ENCODE peak calls at places on chromosome 7, in five cellular contexts. Q, N, E, P and T are unnamed samples.

GRCh38 chr7:74380720-74381119 is 73.0 kb upstream of the GTF2IRD1 start:
- DNase-seq in Q (no peak), N (no peak), E (no peak), P (peak), T (no peak)

GRCh38 chr7:92745241-92745640 is 91.1 kb downstream of the CDK6 start:
- DNase-seq in Q (no peak), N (no peak), E (no peak), P (no peak), T (no peak)

GRCh38 chr7:13042605-13043236 is 355.3 kb downstream of the ARL4A start:
- DNase-seq in Q (no peak), N (peak), E (no peak), P (peak), T (no peak)

GRCh38 chr7:30252885-30253795 is 31.3 kb upstream of the ZNRF2 start:
- DNase-seq in Q (peak), N (no peak), E (peak), P (peak), T (no peak)

GRCh38 chr7:24877790-24878311 is 102.1 kb downstream of the OSBPL3 start:
- DNase-seq in Q (no peak), N (no peak), E (peak), P (peak), T (peak)

GRCh38 chr7:79175390-79175789 is 278.1 kb downstream of the MAGI2 start:
- DNase-seq in Q (no peak), N (no peak), E (no peak), P (no peak), T (no peak)

GRCh38 chr7:157404845-157405481 is 68.2 kb downstream of the DNAJB6 start:
- DNase-seq in Q (no peak), N (peak), E (no peak), P (peak), T (no peak)

GRCh38 chr7:2154831-2155230 is 77.9 kb downstream of the MAD1L1 start:
- DNase-seq in Q (no peak), N (no peak), E (no peak), P (no peak), T (no peak)

GRCh38 chr7:133230591-133231194 is 22.2 kb upstream of the EXOC4 start:
- DNase-seq in Q (no peak), N (no peak), E (peak), P (peak), T (no peak)

GRCh38 chr7:24821045-24821853 is 64.0 kb upstream of the GSDME start:
- DNase-seq in Q (peak), N (peak), E (no peak), P (peak), T (peak)

GRCh38 chr7:44103941-44104879 is at the start of gene AEBP1:
- DNase-seq in Q (no peak), N (no peak), E (peak), P (peak), T (no peak)

GRCh38 chr7:111232249-111233084 is 141.5 kb downstream of the LRRN3 start:
- DNase-seq in Q (no peak), N (peak), E (no peak), P (peak), T (no peak)

GRCh38 chr7:4136501-4137110 is 545.5 kb upstream of the FOXK1 start:
- DNase-seq in Q (no peak), N (no peak), E (no peak), P (no peak), T (peak)

GRCh38 chr7:142311876-142312275 is 54.0 kb upstream of the PRSS58 start:
- DNase-seq in Q (no peak), N (no peak), E (no peak), P (no peak), T (no peak)

GRCh38 chr7:135684134-135684533 is 21.8 kb downstream of the STMP1 start:
- DNase-seq in Q (no peak), N (no peak), E (no peak), P (peak), T (no peak)

DNA sequence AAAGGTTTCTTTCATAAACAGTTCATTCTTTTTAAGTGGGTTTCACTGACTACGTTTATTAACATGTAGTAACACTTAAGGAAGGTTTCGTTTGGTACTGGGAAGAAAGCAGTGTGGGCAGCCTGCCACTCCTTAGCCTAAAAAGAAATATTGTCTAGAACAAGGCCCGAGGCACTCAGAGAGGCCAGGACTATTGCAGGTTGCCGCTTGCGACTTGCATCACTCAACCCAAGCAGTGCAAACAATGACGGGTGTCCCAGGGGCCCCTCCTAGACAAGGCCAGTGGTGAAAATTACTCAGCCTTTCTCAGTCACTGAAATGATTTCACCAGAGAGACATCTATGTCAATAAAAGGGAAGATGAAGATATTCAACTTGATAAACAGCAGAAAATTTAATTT is 243.9 kb downstream of the SNX13 start:
- DNase-seq in Q (peak), N (peak), E (no peak), P (peak), T (no peak)
- H3K27ac ChIP-seq in Q (peak), N (peak), E (peak), P (peak), T (no peak)

GRCh38 chr7:41699532-41699931 is 3.4 kb downstream of the INHBA start:
- DNase-seq in Q (no peak), N (no peak), E (no peak), P (peak), T (no peak)

GRCh38 chr7:41700044-41700471 is 2.8 kb downstream of the INHBA start:
- DNase-seq in Q (no peak), N (no peak), E (no peak), P (peak), T (no peak)

GRCh38 chr7:41701542-41701941 is 1.3 kb downstream of the INHBA start:
- DNase-seq in Q (no peak), N (no peak), E (no peak), P (no peak), T (no peak)

GRCh38 chr7:41702635-41703371 is at the start of gene INHBA:
- DNase-seq in Q (no peak), N (peak), E (peak), P (peak), T (no peak)

GRCh38 chr7:41701068-41701467 is 1.8 kb downstream of the INHBA start:
- DNase-seq in Q (no peak), N (no peak), E (no peak), P (no peak), T (no peak)
- H3K27ac ChIP-seq in Q (peak), N (no peak), E (no peak), P (peak), T (no peak)

DNA sequence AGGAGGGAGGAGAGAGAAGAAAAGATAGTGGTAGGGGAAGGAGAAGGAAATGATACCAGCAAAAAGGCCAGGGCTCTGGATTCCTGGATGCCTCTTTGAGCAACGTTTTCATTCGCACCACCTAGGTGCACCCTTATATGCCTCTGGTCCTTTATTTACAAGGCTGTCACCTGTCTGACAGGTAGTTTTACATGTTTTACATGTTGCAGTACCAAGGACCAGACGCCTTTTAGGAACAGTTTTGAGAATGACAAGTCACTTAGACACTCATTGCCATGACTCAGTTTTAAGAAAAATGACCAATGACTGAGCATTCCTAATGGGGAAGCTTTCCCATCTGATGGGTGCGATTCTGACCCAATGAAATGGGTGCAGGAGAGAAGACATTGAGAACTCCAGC is 119.8 kb downstream of the GLI3 start:
- DNase-seq in Q (no peak), N (no peak), E (no peak), P (no peak), T (no peak)
- H3K27ac ChIP-seq in Q (no peak), N (no peak), E (no peak), P (no peak), T (no peak)

GRCh38 chr7:130925136-130925794 is 191.3 kb upstream of the KLF14 start:
- DNase-seq in Q (no peak), N (no peak), E (no peak), P (no peak), T (no peak)
- H3K27ac ChIP-seq in Q (peak), N (peak), E (no peak), P (peak), T (peak)

GRCh38 chr7:101823086-101823485 is 5.7 kb downstream of the CUX1 start:
- DNase-seq in Q (no peak), N (no peak), E (no peak), P (no peak), T (no peak)
- H3K27ac ChIP-seq in Q (peak), N (peak), E (no peak), P (no peak), T (no peak)

GRCh38 chr7:108265007-108265406 is 134.8 kb upstream of the LAMB4 start:
- DNase-seq in Q (no peak), N (no peak), E (no peak), P (no peak), T (no peak)
- H3K27ac ChIP-seq in Q (no peak), N (no peak), E (no peak), P (no peak), T (no peak)

DNA sequence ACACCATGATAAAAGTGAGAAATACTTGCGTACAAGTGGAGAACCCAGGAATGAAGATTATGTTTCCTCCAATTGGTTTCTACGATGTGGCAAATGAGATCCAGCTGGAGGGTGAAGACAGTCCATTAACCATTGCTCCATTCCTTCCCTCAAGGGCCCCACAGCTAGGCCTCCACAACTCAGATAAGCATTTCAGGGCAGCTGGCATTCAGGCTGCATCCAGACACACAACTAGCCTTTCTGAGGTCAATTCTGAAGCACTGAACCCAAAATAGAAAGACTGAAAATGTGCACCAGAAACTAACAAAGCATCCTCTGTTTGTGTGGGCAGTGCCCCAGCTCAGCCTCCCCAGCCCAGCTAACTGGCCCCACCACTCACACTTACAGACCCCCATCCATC is 94.8 kb downstream of the GSAP start:
- DNase-seq in Q (no peak), N (no peak), E (no peak), P (no peak), T (no peak)
- H3K27ac ChIP-seq in Q (peak), N (no peak), E (no peak), P (no peak), T (no peak)

DNA sequence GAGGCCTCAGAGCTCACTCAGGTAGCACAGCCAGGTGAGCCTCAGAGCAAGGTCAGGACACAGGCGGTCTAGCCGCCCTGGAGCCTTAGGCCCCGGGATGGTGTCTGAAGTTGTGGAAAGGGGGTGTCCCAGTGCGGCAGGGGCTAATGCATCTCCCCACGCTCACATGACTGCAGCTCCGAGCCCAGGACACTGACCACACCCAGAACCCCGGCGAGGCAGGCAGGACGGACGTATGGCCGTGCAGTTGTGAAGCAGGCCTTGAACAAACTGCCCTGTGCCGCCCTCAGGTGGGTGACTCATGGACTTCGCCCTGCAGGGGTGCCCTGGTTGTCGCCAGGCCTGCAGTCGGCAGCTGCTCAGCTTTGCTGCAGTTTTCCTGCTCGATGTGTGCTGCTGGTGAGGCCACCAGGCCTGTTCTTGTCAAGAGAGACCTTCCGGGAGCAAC is 5.0 kb upstream of the PRKAR1B start:
- DNase-seq in Q (peak), N (peak), E (peak), P (no peak), T (peak)
- H3K27ac ChIP-seq in Q (peak), N (peak), E (peak), P (no peak), T (peak)

GRCh38 chr7:86762129-86762528 is 118.4 kb downstream of the GRM3 start:
- DNase-seq in Q (no peak), N (no peak), E (no peak), P (no peak), T (no peak)
- H3K27ac ChIP-seq in Q (no peak), N (no peak), E (no peak), P (no peak), T (no peak)